ENCODE peak calls at places on chromosomes 11 and 22, in six cellular contexts. One of them, this sample, is unnamed.

GRCh38 chr11:27385245-27385644 is 22.2 kb upstream of the CCDC34 start:
- DNase-seq in mesenchymal stem cell: peak
- DNase-seq in H1: no peak
- DNase-seq in mesendoderm: no peak
- DNase-seq in IMR-90: peak
- DNase-seq in H9: no peak
- DNase-seq in this sample: no peak

GRCh38 chr11:30876656-30877371 is 290.7 kb upstream of the MPPED2 start:
- DNase-seq in mesendoderm: peak
- DNase-seq in H9: no peak
- DNase-seq in H1: no peak
- DNase-seq in mesenchymal stem cell: no peak
- DNase-seq in IMR-90: no peak
- DNase-seq in this sample: no peak

GRCh38 chr22:17931400-17931825 is 92.9 kb downstream of the MICAL3 start:
- DNase-seq in H9: no peak
- DNase-seq in H1: no peak
- DNase-seq in IMR-90: no peak
- DNase-seq in mesendoderm: no peak
- DNase-seq in mesenchymal stem cell: no peak
- DNase-seq in this sample: no peak

GRCh38 chr22:39208013-39208680 is 36.6 kb downstream of the PDGFB start:
- DNase-seq in H9: peak
- DNase-seq in mesenchymal stem cell: no peak
- DNase-seq in IMR-90: no peak
- DNase-seq in H1: no peak
- DNase-seq in mesendoderm: no peak
- DNase-seq in this sample: no peak

GRCh38 chr11:790721-791564 is 1.1 kb upstream of the CEND1 start:
- DNase-seq in H9: peak
- DNase-seq in H1: no peak
- DNase-seq in IMR-90: no peak
- DNase-seq in mesendoderm: peak
- DNase-seq in mesenchymal stem cell: peak
- DNase-seq in this sample: no peak

GRCh38 chr11:29458252-29458651 is 558.6 kb downstream of the KCNA4 start:
- DNase-seq in H9: no peak
- DNase-seq in IMR-90: no peak
- DNase-seq in mesendoderm: no peak
- DNase-seq in H1: no peak
- DNase-seq in mesenchymal stem cell: no peak
- DNase-seq in this sample: no peak

GRCh38 chr22:19088866-19089595 is 33.2 kb downstream of the DGCR2 start:
- DNase-seq in mesendoderm: no peak
- DNase-seq in H1: no peak
- DNase-seq in IMR-90: no peak
- DNase-seq in H9: no peak
- DNase-seq in mesenchymal stem cell: no peak
- DNase-seq in this sample: no peak

GRCh38 chr11:75557649-75558494 is 4.2 kb upstream of the SERPINH1 start:
- DNase-seq in IMR-90: peak
- DNase-seq in mesenchymal stem cell: peak
- DNase-seq in H1: no peak
- DNase-seq in H9: peak
- DNase-seq in mesendoderm: no peak
- DNase-seq in this sample: no peak

GRCh38 chr11:115297330-115297729 is 206.9 kb downstream of the CADM1 start:
- DNase-seq in IMR-90: no peak
- DNase-seq in mesenchymal stem cell: no peak
- DNase-seq in H9: no peak
- DNase-seq in mesendoderm: no peak
- DNase-seq in H1: no peak
- DNase-seq in this sample: no peak

GRCh38 chr22:22927196-22927887 is 39.7 kb downstream of the IGLL5 start:
- DNase-seq in mesendoderm: no peak
- DNase-seq in mesenchymal stem cell: no peak
- DNase-seq in H1: no peak
- DNase-seq in IMR-90: no peak
- DNase-seq in H9: no peak
- DNase-seq in this sample: no peak

GRCh38 chr11:28919194-28919593 is 811.0 kb downstream of the METTL15 start:
- DNase-seq in H9: no peak
- DNase-seq in IMR-90: no peak
- DNase-seq in mesendoderm: no peak
- DNase-seq in H1: no peak
- DNase-seq in mesenchymal stem cell: no peak
- DNase-seq in this sample: no peak

GRCh38 chr11:64594159-64594939 is 3.3 kb downstream of the SLC22A12 start:
- DNase-seq in mesendoderm: no peak
- DNase-seq in H9: no peak
- DNase-seq in IMR-90: no peak
- DNase-seq in mesenchymal stem cell: no peak
- DNase-seq in H1: no peak
- DNase-seq in this sample: no peak

GRCh38 chr11:58805065-58805464 is 39.4 kb downstream of the GLYATL2 start:
- DNase-seq in mesendoderm: no peak
- DNase-seq in H9: no peak
- DNase-seq in IMR-90: peak
- DNase-seq in mesenchymal stem cell: no peak
- DNase-seq in H1: no peak
- DNase-seq in this sample: no peak

DNA sequence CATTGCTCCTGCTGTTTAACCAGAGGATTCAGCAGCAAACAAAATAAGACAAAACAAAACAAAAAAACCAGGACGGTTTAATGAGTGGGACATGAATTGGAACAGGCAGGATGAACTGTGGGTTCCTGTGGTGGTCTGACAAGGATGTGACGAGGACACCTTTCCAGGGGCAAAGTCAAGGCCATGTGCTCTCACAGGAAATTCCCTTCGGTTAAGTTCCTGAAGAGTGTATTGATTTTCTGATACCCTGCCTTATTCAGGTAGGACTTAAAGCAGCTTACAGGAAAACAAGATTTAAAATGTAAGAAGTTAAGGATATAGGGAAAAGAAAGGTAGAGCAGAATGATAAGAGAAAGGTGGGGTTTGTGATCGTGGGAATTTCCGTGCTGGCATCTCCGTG is 8.5 kb upstream of the PLET1 start:
- DNase-seq in H1: no peak
- DNase-seq in mesendoderm: no peak
- DNase-seq in IMR-90: no peak
- DNase-seq in H9: no peak
- DNase-seq in mesenchymal stem cell: no peak
- DNase-seq in this sample: no peak
- H2BK120ac ChIP-seq in H1: no peak
- H2BK120ac ChIP-seq in mesendoderm: no peak
- H2BK120ac ChIP-seq in IMR-90: peak
- H2BK120ac ChIP-seq in H9: no peak
- H2BK120ac ChIP-seq in mesenchymal stem cell: no peak
- H2BK120ac ChIP-seq in this sample: no peak

GRCh38 chr11:128315933-128316332 is 271.4 kb downstream of the ETS1 start:
- DNase-seq in mesendoderm: no peak
- DNase-seq in mesenchymal stem cell: no peak
- DNase-seq in IMR-90: no peak
- DNase-seq in H9: no peak
- DNase-seq in H1: no peak
- DNase-seq in this sample: no peak

GRCh38 chr11:128316541-128317206 is 270.7 kb downstream of the ETS1 start:
- DNase-seq in IMR-90: no peak
- DNase-seq in mesenchymal stem cell: no peak
- DNase-seq in mesendoderm: no peak
- DNase-seq in H9: no peak
- DNase-seq in H1: no peak
- DNase-seq in this sample: no peak

GRCh38 chr11:128310676-128311445 is 276.5 kb downstream of the ETS1 start:
- DNase-seq in IMR-90: peak
- DNase-seq in mesenchymal stem cell: peak
- DNase-seq in H9: no peak
- DNase-seq in mesendoderm: no peak
- DNase-seq in H1: no peak
- DNase-seq in this sample: no peak

GRCh38 chr11:128311742-128312719 is 275.3 kb downstream of the ETS1 start:
- DNase-seq in mesendoderm: no peak
- DNase-seq in mesenchymal stem cell: no peak
- DNase-seq in IMR-90: no peak
- DNase-seq in H9: no peak
- DNase-seq in H1: no peak
- DNase-seq in this sample: no peak

DNA sequence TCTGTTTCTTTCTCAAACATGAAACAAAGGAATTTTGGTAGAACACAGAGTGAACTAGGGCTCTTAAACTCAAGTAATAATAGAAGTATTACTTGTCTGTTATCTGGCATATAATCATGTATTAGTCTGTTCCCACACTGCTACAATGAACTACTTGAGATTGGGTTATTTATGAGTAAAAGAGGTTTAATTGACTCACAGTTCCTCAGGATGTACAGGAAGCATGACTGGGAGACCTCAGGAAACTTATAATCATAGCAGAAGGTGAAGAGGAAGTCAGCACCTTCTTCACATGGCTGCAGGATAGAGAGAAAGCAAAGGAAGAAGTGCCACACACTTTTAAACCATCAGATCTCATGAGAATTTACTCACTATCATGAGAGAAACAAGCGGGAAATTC is 273.4 kb downstream of the ETS1 start:
- DNase-seq in mesenchymal stem cell: no peak
- DNase-seq in H1: no peak
- DNase-seq in mesendoderm: no peak
- DNase-seq in IMR-90: no peak
- DNase-seq in H9: no peak
- DNase-seq in this sample: no peak
- H2BK120ac ChIP-seq in mesenchymal stem cell: no peak
- H2BK120ac ChIP-seq in H1: no peak
- H2BK120ac ChIP-seq in mesendoderm: no peak
- H2BK120ac ChIP-seq in IMR-90: no peak
- H2BK120ac ChIP-seq in H9: no peak
- H2BK120ac ChIP-seq in this sample: no peak

GRCh38 chr11:57781529-57781943 is 19.9 kb downstream of the CTNND1 start:
- DNase-seq in H9: peak
- DNase-seq in mesenchymal stem cell: peak
- DNase-seq in H1: no peak
- DNase-seq in mesendoderm: peak
- DNase-seq in IMR-90: peak
- DNase-seq in this sample: no peak
- H2BK120ac ChIP-seq in H9: peak
- H2BK120ac ChIP-seq in mesenchymal stem cell: no peak
- H2BK120ac ChIP-seq in H1: no peak
- H2BK120ac ChIP-seq in mesendoderm: no peak
- H2BK120ac ChIP-seq in IMR-90: no peak
- H2BK120ac ChIP-seq in this sample: no peak

DNA sequence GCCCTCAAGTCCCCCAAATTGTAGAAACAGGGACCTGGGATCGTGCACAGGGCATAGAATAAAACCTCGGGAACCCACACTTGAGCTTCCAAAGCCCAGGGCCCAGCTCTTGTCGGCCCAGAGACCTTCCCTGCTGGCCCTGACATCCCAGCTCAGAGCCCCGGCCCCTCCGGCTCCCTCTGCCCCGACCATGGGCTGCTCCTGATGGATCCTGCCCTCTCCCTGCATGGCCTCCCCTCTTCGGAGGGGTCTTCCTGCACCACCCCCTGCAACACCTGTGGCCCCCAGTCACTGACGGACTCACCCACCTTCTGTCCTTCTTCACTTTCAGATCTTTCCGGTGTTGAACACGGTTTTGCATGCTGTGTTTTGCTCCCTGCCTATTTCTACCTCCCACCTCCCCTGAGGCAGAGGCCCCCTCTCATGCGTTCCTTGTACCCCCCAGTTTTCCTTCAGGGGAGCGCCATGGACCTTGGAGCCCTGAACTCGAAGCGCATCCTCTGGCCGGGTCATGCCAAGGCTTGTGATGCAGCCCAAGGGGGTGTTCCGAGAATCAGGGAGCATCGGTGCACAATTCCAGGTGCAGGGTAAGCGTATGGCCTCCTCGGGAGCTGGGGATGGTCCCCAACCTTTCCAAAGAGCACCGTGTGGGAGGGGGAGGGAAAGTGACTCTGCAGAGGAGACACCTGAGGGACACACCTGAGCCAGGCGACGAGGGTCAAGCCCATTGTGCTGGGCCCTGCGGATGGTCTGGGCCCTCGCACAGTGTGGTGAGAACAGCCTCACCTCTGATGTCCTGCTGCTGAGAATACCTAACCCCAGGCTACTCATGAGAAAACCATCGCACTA is 666.4 kb downstream of the BRD1 start:
- DNase-seq in IMR-90: no peak
- DNase-seq in H1: no peak
- DNase-seq in mesenchymal stem cell: no peak
- DNase-seq in H9: no peak
- DNase-seq in mesendoderm: no peak
- DNase-seq in this sample: no peak
- H2BK120ac ChIP-seq in IMR-90: no peak
- H2BK120ac ChIP-seq in H1: no peak
- H2BK120ac ChIP-seq in mesenchymal stem cell: no peak
- H2BK120ac ChIP-seq in H9: no peak
- H2BK120ac ChIP-seq in mesendoderm: no peak
- H2BK120ac ChIP-seq in this sample: no peak

DNA sequence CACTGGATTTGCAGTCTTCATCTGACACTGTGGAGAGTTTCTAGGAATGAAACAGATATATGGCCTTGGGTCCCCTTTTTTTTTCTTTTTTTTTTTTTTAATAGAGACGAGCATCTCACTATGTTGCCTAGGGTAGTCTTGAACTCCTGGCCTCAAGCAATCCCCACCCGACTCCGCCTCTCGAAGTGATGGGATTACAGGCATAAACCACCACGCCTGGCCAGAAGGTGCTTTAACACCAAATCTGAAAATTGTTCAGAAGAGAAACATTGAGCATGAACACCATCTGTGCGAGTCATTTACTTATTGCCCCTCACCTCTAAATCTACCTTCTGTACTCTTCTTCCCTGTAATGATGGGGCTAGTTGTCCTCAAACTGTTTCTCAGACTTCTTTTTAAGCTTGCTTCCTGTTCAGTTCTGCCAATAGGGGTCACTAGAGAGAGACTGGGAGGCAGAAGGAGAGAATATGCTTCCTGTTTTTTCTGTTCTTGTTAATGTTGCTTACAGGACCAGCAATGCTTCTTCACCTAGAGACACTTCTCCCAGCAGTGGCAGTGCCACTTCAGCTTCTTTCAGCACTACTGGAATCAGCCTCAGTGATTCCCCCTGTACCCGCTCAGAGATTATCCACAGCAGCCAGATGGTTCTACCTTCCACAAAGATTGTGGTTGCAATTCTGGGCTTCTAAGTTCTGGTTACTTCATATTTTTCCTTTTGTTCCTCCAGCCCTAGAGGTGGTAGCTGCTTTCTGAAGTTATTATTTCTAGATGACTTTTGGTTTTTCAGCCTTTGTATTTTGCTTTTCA is 20.8 kb upstream of the ZBED5 start:
- DNase-seq in mesendoderm: peak
- DNase-seq in mesenchymal stem cell: peak
- DNase-seq in H1: no peak
- DNase-seq in IMR-90: peak
- DNase-seq in H9: peak
- DNase-seq in this sample: peak
- H2BK120ac ChIP-seq in mesendoderm: no peak
- H2BK120ac ChIP-seq in mesenchymal stem cell: no peak
- H2BK120ac ChIP-seq in H1: no peak
- H2BK120ac ChIP-seq in IMR-90: peak
- H2BK120ac ChIP-seq in H9: no peak
- H2BK120ac ChIP-seq in this sample: no peak